ENCODE peak calls at places on chromosomes 13 and 19, in nine cellular contexts. B, F, S, N, X, Y, J, Q and E are unnamed samples.
A peak's percentile ranks its signal among the peaks of the same experiment; 100 is the strongest.

GRCh38 chr19:53870485-53870844 is 2.8 kb downstream of the MYADM start:
- DNase-seq in B (peak; percentile 20), F (no peak), S (no peak), N (no peak), X (no peak), Y (no peak), J (no peak), Q (peak; percentile 54), E (no peak)

GRCh38 chr13:78468546-78469060 is 134.7 kb downstream of the POU4F1 start:
- DNase-seq in B (no peak), F (no peak), S (no peak), N (no peak), X (no peak), Y (no peak), J (no peak), Q (no peak), E (no peak)

GRCh38 chr19:3825286-3825956 is 39.2 kb upstream of the MATK start:
- DNase-seq in B (no peak), F (no peak), S (no peak), N (no peak), X (no peak), Y (no peak), J (no peak), Q (no peak), E (no peak)

GRCh38 chr19:43316591-43317319 is 36.7 kb upstream of the CD177 start:
- DNase-seq in B (peak; percentile 25), F (no peak), S (no peak), N (no peak), X (no peak), Y (no peak), J (no peak), Q (no peak), E (no peak)

GRCh38 chr13:80132741-80133601 is 208.0 kb downstream of the SPRY2 start:
- DNase-seq in B (peak; percentile 78), F (peak; percentile 77), S (no peak), N (no peak), X (peak; percentile 73), Y (peak; percentile 47), J (peak; percentile 85), Q (peak; percentile 75), E (peak; percentile 62)

GRCh38 chr13:30607908-30608307 is 9.8 kb upstream of the USPL1 start:
- DNase-seq in B (peak; percentile 4), F (no peak), S (peak; percentile 34), N (no peak), X (no peak), Y (no peak), J (no peak), Q (no peak), E (peak; percentile 3)

GRCh38 chr19:5336195-5336965 is 4.2 kb downstream of the PTPRS start:
- DNase-seq in B (no peak), F (no peak), S (no peak), N (no peak), X (no peak), Y (no peak), J (no peak), Q (no peak), E (no peak)

GRCh38 chr19:12847159-12848139 is 9.1 kb downstream of the MAST1 start:
- DNase-seq in B (peak; percentile 67), F (peak; percentile 93), S (peak; percentile 66), N (no peak), X (peak; percentile 93), Y (peak; percentile 83), J (peak; percentile 83), Q (peak; percentile 83), E (peak; percentile 87)

GRCh38 chr13:114078501-114079451 is 53.6 kb downstream of the RASA3 start:
- DNase-seq in B (peak; percentile 93), F (peak; percentile 74), S (no peak), N (no peak), X (peak; percentile 66), Y (peak; percentile 67), J (peak; percentile 57), Q (peak; percentile 39), E (peak; percentile 70)

GRCh38 chr13:76672422-76672821 is 213.8 kb downstream of the KCTD12 start:
- DNase-seq in B (peak; percentile 71), F (no peak), S (no peak), N (no peak), X (no peak), Y (no peak), J (no peak), Q (no peak), E (no peak)

DNA sequence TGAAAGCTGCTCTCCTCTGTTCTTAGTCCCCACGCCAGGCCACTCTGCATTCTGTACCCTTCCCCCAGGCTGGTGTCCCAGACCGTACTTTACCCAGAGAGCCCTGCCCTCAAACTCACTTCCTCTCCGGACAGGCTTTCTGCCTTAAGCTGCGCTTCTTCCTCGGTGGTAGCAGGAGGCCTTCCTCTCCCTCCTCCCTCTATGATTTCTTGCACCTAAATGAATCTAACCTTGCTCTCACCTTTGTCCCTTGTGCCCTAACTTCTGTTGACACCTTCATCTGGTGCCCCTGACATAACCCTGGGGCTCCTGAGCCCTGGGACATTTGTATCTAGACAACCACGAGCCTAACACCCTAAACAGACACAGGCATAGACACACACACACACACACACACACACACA is 29.6 kb upstream of the CEACAM21 start:
- DNase-seq in B (no peak), F (no peak), S (no peak), N (no peak), X (no peak), Y (no peak), J (no peak), Q (no peak), E (no peak)
- H3K27ac ChIP-seq in B (no peak overlapping the region), F (peak overlapping the region; percentile 58), S (peak overlapping the region; percentile 13), N (no peak overlapping the region), X (no peak overlapping the region), Y (peak overlapping the region; percentile 60), J (no peak overlapping the region), Q (peak overlapping the region; percentile 28), E (no peak overlapping the region)

GRCh38 chr19:50651174-50651573 is 1.9 kb downstream of the C19orf81 start:
- DNase-seq in B (no peak), F (no peak), S (no peak), N (no peak), X (no peak), Y (no peak), J (no peak), Q (no peak), E (no peak)

GRCh38 chr19:50652722-50653121 is 3.5 kb downstream of the C19orf81 start:
- DNase-seq in B (no peak), F (no peak), S (no peak), N (no peak), X (no peak), Y (no peak), J (no peak), Q (no peak), E (no peak)

GRCh38 chr19:50647879-50648615 is 1.2 kb upstream of the C19orf81 start:
- DNase-seq in B (no peak), F (no peak), S (no peak), N (no peak), X (no peak), Y (no peak), J (no peak), Q (no peak), E (no peak)

GRCh38 chr19:50648659-50649058 is 586 bp upstream of the C19orf81 start:
- DNase-seq in B (no peak), F (no peak), S (no peak), N (no peak), X (no peak), Y (no peak), J (no peak), Q (no peak), E (no peak)

DNA sequence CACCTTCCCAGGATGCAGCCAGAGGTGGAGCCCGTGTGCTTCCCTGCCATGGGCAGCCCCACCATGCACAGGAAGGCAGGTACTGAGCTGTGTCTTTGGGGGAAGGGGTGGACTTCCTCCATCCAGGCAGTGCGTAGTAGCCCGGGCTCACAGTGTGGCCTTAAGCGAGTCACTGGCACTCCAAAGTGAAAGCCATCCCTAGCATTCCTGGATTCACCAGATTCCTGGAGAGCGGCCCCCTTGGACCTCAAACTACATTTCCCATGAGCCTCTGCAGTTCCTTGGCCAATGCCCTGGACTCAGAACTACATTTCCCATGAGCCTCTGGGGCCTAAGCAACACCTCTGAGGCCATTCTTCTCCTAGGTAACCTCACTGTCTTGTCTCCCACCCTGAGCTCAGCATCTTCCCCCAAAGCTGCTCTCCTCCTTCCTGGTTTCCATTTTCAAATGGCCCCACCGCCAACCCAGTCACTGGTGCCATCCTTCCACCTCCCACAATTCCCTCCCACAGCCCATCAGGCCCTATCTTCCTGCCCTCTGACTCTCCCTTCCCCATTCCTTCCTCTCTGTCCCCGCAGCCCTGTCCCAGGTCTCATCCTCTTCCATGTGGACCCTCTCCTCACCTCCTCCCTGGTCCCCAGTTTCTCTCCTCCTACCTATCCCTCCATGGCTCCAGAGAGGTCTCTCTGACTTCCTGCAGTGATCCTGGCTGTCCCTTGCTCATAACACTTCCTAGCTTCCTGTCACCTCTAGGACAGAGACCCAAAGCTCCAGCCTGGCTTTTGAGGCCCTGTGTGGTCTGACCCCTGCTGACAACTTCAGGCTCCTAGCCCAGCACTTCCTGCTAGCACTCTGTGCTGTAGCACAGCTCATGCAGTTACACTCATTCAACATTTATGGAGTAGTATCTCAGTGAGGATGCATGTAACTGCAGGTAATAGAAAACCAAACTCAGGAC is at the start of gene C19orf81:
- DNase-seq in B (no peak), F (no peak), S (no peak), N (no peak), X (no peak), Y (no peak), J (no peak), Q (no peak), E (no peak)
- TF ChIP-seq CTCF in B (no peak), F (no peak), S (no peak), N (no peak), X (no peak), Y (no peak), J (no peak), Q (no peak), E (no peak)

GRCh38 chr13:27634231-27634630 is 12.5 kb downstream of the POLR1D start:
- DNase-seq in B (no peak), F (no peak), S (no peak), N (no peak), X (no peak), Y (no peak), J (no peak), Q (no peak), E (no peak)
- H3K27ac ChIP-seq in B (no peak overlapping the region), F (no peak overlapping the region), S (no peak overlapping the region), N (no peak overlapping the region), X (no peak overlapping the region), Y (no peak overlapping the region), J (no peak overlapping the region), Q (no peak overlapping the region), E (no peak overlapping the region)

DNA sequence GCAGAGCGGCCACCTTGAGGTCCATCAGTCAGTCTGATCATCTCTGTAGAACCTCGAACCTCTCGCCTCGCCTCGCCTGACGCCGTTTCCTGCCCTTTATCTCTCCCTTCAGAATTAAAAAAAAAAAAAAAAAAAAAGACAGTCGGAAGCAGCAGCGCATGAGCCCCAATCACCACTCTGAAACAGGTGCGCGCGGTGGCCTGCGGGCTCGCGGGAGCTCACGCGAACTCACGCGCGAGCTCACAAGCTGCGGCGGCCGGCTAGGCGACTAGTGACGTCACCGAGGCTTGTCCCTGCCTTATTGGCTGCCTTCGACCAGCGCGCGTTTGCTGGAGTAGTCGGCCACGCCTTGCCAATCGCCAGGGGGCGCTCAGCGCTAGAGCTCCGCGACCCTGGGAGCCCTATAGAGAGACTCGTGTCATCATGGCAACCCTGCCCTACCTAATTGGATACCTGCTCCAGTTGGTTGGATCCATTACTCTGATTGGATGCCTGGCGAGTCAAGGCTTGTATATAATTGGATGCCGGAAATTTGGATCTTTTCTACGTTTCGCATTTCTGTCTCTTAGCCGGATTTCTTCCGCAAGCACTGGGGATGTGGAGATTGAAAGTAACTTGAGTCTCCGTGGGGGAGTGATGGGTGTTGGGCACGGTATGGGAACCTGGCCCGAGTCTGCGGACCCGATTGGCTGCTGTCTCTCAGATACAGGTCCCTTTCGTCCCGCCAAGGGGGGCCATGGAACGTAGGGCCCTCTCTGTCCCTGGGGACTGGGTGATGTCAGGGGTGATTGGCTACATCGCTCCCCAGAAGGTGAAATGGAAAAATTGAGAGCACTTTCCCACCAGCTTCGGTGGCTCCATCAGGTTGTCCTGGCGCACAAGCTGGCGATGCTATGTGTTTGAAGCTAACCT is 31.6 kb downstream of the SYT3 start:
- DNase-seq in B (peak; percentile 32), F (peak; percentile 91), S (peak; percentile 32), N (peak; percentile 8), X (peak; percentile 74), Y (peak; percentile 53), J (peak; percentile 75), Q (no peak), E (peak; percentile 85)
- TF ChIP-seq CTCF in B (peak; percentile 30), F (peak; percentile 16), S (no peak), N (peak; percentile 51), X (no peak), Y (peak; percentile 43), J (peak; percentile 25), Q (peak; percentile 20), E (no peak)